ENCODE peak calls at places on chromosome 6, in seven cellular contexts. E is astrocyte of the cerebellum, B is NCI-H1092 treated with DMSO at 0.1 percent for 48 hours, R is G401, Z is Kasumi-1, F is NCI-H526 treated with DMSO at 0.1 percent for 48 hours, A is KBM-7. M is an unnamed sample.

GRCh38 chr6:26576929-26577719 is 19.6 kb upstream of the ABT1 start:
- DNase-seq in E (no peak), A (peak; percentile 43), R (peak; percentile 80), B (no peak), F (no peak), Z (peak; percentile 57), M (no peak)

GRCh38 chr6:42095776-42096541 is 45.6 kb downstream of the TAF8 start:
- DNase-seq in A (no peak), F (no peak), B (no peak), E (no peak), Z (no peak), R (no peak), M (no peak)

GRCh38 chr6:134564705-134565104 is 246.8 kb upstream of the SGK1 start:
- DNase-seq in A (no peak), R (peak; percentile 25), Z (no peak), E (no peak), B (peak; percentile 85), F (no peak), M (peak; percentile 100)

GRCh38 chr6:132860254-132860653 is 45.9 kb downstream of the RPS12 start:
- DNase-seq in F (no peak), Z (no peak), A (no peak), B (no peak), E (no peak), R (no peak), M (no peak)

GRCh38 chr6:51203504-51203903 is 384.8 kb downstream of the TFAP2B start:
- DNase-seq in A (no peak), R (no peak), E (no peak), F (no peak), B (no peak), Z (no peak), M (no peak)

GRCh38 chr6:33716890-33717632 is 5.6 kb upstream of the UQCC2 start:
- DNase-seq in E (no peak), B (peak; percentile 51), A (no peak), R (no peak), F (no peak), Z (no peak), M (peak; percentile 16)

GRCh38 chr6:81865712-81866111 is 113.2 kb upstream of the TENT5A start:
- DNase-seq in Z (no peak), B (no peak), E (peak; percentile 29), F (no peak), R (no peak), A (no peak), M (peak; percentile 64)

GRCh38 chr6:30394139-30394538 is 49.2 kb downstream of the RPP21 start:
- DNase-seq in E (no peak), F (no peak), R (peak; percentile 5), A (no peak), B (no peak), Z (no peak), M (peak; percentile 68)

GRCh38 chr6:167707686-167708500 is 118.8 kb upstream of the AFDN start:
- DNase-seq in E (no peak), R (no peak), F (no peak), Z (no peak), B (no peak), A (no peak), M (no peak)

GRCh38 chr6:11919771-11920440 is 92.2 kb upstream of the HIVEP1 start:
- DNase-seq in B (no peak), F (no peak), R (no peak), A (no peak), E (no peak), Z (no peak), M (no peak)

GRCh38 chr6:142872376-142872775 is 72.6 kb downstream of the HIVEP2 start:
- DNase-seq in B (no peak), F (no peak), E (no peak), A (no peak), R (no peak), Z (no peak), M (no peak)

GRCh38 chr6:36054965-36055364 is 27.4 kb downstream of the MAPK14 start:
- DNase-seq in B (no peak), A (no peak), Z (no peak), E (no peak), F (no peak), R (no peak), M (no peak)

GRCh38 chr6:85669735-85670194 is 27.1 kb upstream of the SYNCRIP start:
- DNase-seq in A (peak; percentile 75), Z (peak; percentile 79), R (no peak), E (no peak), F (no peak), B (no peak), M (no peak)

GRCh38 chr6:159169193-159169555 is at the start of gene FNDC1:
- DNase-seq in F (no peak), R (no peak), E (no peak), B (peak; percentile 17), A (peak; percentile 14), Z (peak; percentile 26), M (no peak)

GRCh38 chr6:121724576-121724975 is 289.1 kb downstream of the GJA1 start:
- DNase-seq in A (no peak), B (no peak), E (no peak), F (no peak), R (no peak), Z (no peak), M (no peak)

GRCh38 chr6:136015531-136015930 is 164.0 kb downstream of the PDE7B start:
- DNase-seq in E (peak; percentile 59), Z (no peak), A (no peak), B (no peak), R (no peak), F (no peak), M (no peak)

GRCh38 chr6:107611060-107611824 is 121.3 kb downstream of the SOBP start:
- DNase-seq in R (no peak), F (peak; percentile 93), E (no peak), B (no peak), A (no peak), Z (no peak), M (no peak)

GRCh38 chr6:146700078-146700686 is 101.4 kb downstream of the ADGB start:
- DNase-seq in A (peak; percentile 58), Z (peak; percentile 84), B (peak; percentile 33), F (peak; percentile 50), E (peak; percentile 85), R (peak; percentile 89), M (peak; percentile 67)

GRCh38 chr6:133983099-133983939 is 30.3 kb downstream of the TBPL1 start:
- DNase-seq in F (no peak), R (no peak), A (peak; percentile 96), Z (peak; percentile 89), E (no peak), B (no peak), M (no peak)

GRCh38 chr6:160329188-160329587 is 19.0 kb upstream of the SLC22A3 start:
- DNase-seq in Z (no peak), F (no peak), B (no peak), E (no peak), R (no peak), A (no peak), M (no peak)

GRCh38 chr6:161507375-161507774 is 233.5 kb upstream of the AGPAT4 start:
- DNase-seq in Z (no peak), R (no peak), B (no peak), F (no peak), E (no peak), A (no peak), M (no peak)

GRCh38 chr6:2230659-2231277 is 14.6 kb downstream of the GMDS start:
- DNase-seq in Z (no peak), F (no peak), E (no peak), B (no peak), R (no peak), A (no peak), M (no peak)

GRCh38 chr6:80622641-80623040 is 516.2 kb downstream of the BCKDHB start:
- DNase-seq in F (no peak), R (no peak), B (no peak), Z (no peak), E (no peak), A (no peak), M (peak; percentile 97)

GRCh38 chr6:34315780-34316179 is 67.0 kb upstream of the SMIM29 start:
- DNase-seq in Z (peak; percentile 92), A (peak; percentile 88), B (no peak), R (no peak), E (no peak), F (no peak), M (no peak)

GRCh38 chr6:84411060-84411629 is 183.7 kb upstream of the CEP162 start:
- DNase-seq in E (peak; percentile 24), A (no peak), B (peak; percentile 82), R (no peak), Z (no peak), F (no peak), M (no peak)

M was measured in DMS153.